ENCODE peak calls at places on chromosomes 12 and 14, in four cellular contexts. Z is omental fat pad; X is activated T-cell treated with anti-CD3 and anti-CD28 coated beads, Interleukin-2, amount 50 U/mL, for 72 hours; S is astrocyte of the spinal cord. N is an unnamed sample.

GRCh38 chr12:127928178-127928577 is 338.8 kb upstream of the TMEM132C start:
- DNase-seq in Z (no peak), X (no peak), S (no peak), N (no peak)

GRCh38 chr14:105495990-105496830 is 5.2 kb downstream of the TEDC1 start:
- DNase-seq in Z (no peak), X (no peak), S (no peak), N (no peak)

GRCh38 chr14:75070383-75070782 is 942 bp downstream of the ZC2HC1C start:
- DNase-seq in Z (no peak), X (no peak), S (no peak), N (no peak)

GRCh38 chr14:105152794-105153241 is 15.8 kb downstream of the JAG2 start:
- DNase-seq in Z (no peak), X (no peak), S (no peak), N (no peak)

GRCh38 chr14:20614038-20614840 is 23.1 kb upstream of the RNASE12 start:
- DNase-seq in Z (no peak), X (no peak), S (peak), N (no peak)

GRCh38 chr12:54135621-54136027 is 53.2 kb downstream of the SMUG1 start:
- DNase-seq in Z (no peak), X (no peak), S (no peak), N (no peak)

GRCh38 chr14:30431552-30431951 is 127.4 kb upstream of the G2E3 start:
- DNase-seq in Z (no peak), X (no peak), S (no peak), N (no peak)

GRCh38 chr12:98653866-98654493 is 8.9 kb downstream of the APAF1 start:
- DNase-seq in Z (no peak), X (no peak), S (peak), N (no peak)

GRCh38 chr12:15216036-15216889 is 5.0 kb downstream of the RERG start:
- DNase-seq in Z (no peak), X (no peak), S (no peak), N (no peak)

GRCh38 chr12:98533723-98534251 is 18.4 kb downstream of the TMPO start:
- DNase-seq in Z (no peak), X (no peak), S (peak), N (no peak)

GRCh38 chr14:81449114-81449513 is 49.0 kb upstream of the STON2 start:
- DNase-seq in Z (no peak), X (no peak), S (no peak), N (no peak)

GRCh38 chr14:61701946-61702345 is 6.6 kb downstream of the HIF1A start:
- DNase-seq in Z (no peak), X (no peak), S (peak), N (no peak)

GRCh38 chr12:46221255-46222128 is 47.4 kb downstream of the SLC38A1 start:
- DNase-seq in Z (no peak), X (no peak), S (peak), N (no peak)

N was measured in glomerular endothelial cell.